ENCODE peak calls at places on chromosome 5, in eight cellular contexts. One of them, this sample, is unnamed.
A peak's percentile ranks its signal among the peaks of the same experiment; 100 is the strongest.

GRCh38 chr5:144150996-144151395 is 19.5 kb downstream of the YIPF5 start:
- DNase-seq in CD8-positive, alpha-beta T cell: no peak
- DNase-seq in CD8-positive, alpha-beta memory T cell: no peak
- DNase-seq in AG04450: no peak
- DNase-seq in MM.1S: no peak
- DNase-seq in transverse colon: no peak
- DNase-seq in Peyer's patch: no peak
- DNase-seq in fibroblast of lung: peak; percentile 56
- DNase-seq in this sample: no peak

GRCh38 chr5:96577909-96578308 is 84.3 kb upstream of the CAST start:
- DNase-seq in Peyer's patch: no peak
- DNase-seq in fibroblast of lung: peak; percentile 70
- DNase-seq in CD8-positive, alpha-beta memory T cell: no peak
- DNase-seq in transverse colon: no peak
- DNase-seq in AG04450: no peak
- DNase-seq in CD8-positive, alpha-beta T cell: no peak
- DNase-seq in MM.1S: no peak
- DNase-seq in this sample: no peak

GRCh38 chr5:41794478-41794877 is 75.7 kb downstream of the OXCT1 start:
- DNase-seq in Peyer's patch: no peak
- DNase-seq in MM.1S: no peak
- DNase-seq in CD8-positive, alpha-beta T cell: no peak
- DNase-seq in CD8-positive, alpha-beta memory T cell: no peak
- DNase-seq in transverse colon: no peak
- DNase-seq in AG04450: peak; percentile 87
- DNase-seq in fibroblast of lung: peak; percentile 99
- DNase-seq in this sample: no peak

GRCh38 chr5:12691330-12691729 is 787.1 kb upstream of the CTNND2 start:
- DNase-seq in CD8-positive, alpha-beta memory T cell: no peak
- DNase-seq in AG04450: no peak
- DNase-seq in MM.1S: no peak
- DNase-seq in Peyer's patch: no peak
- DNase-seq in transverse colon: no peak
- DNase-seq in fibroblast of lung: no peak
- DNase-seq in CD8-positive, alpha-beta T cell: no peak
- DNase-seq in this sample: no peak

GRCh38 chr5:41955432-41956024 is 30.4 kb downstream of the FBXO4 start:
- DNase-seq in fibroblast of lung: no peak
- DNase-seq in CD8-positive, alpha-beta memory T cell: no peak
- DNase-seq in transverse colon: no peak
- DNase-seq in CD8-positive, alpha-beta T cell: no peak
- DNase-seq in MM.1S: no peak
- DNase-seq in AG04450: no peak
- DNase-seq in Peyer's patch: no peak
- DNase-seq in this sample: no peak

GRCh38 chr5:72152506-72152905 is 45.2 kb downstream of the MAP1B start:
- DNase-seq in CD8-positive, alpha-beta memory T cell: no peak
- DNase-seq in CD8-positive, alpha-beta T cell: no peak
- DNase-seq in MM.1S: no peak
- DNase-seq in fibroblast of lung: peak; percentile 63
- DNase-seq in Peyer's patch: no peak
- DNase-seq in AG04450: no peak
- DNase-seq in transverse colon: no peak
- DNase-seq in this sample: no peak

GRCh38 chr5:169778622-169779596 is 141.8 kb downstream of the DOCK2 start:
- DNase-seq in MM.1S: no peak
- DNase-seq in transverse colon: no peak
- DNase-seq in AG04450: no peak
- DNase-seq in Peyer's patch: peak; percentile 17
- DNase-seq in fibroblast of lung: no peak
- DNase-seq in CD8-positive, alpha-beta T cell: no peak
- DNase-seq in CD8-positive, alpha-beta memory T cell: no peak
- DNase-seq in this sample: no peak

GRCh38 chr5:177303925-177304391 is 359 bp downstream of the PRELID1 start:
- DNase-seq in CD8-positive, alpha-beta memory T cell: no peak
- DNase-seq in CD8-positive, alpha-beta T cell: no peak
- DNase-seq in Peyer's patch: no peak
- DNase-seq in MM.1S: peak; percentile 28
- DNase-seq in transverse colon: no peak
- DNase-seq in AG04450: no peak
- DNase-seq in fibroblast of lung: peak; percentile 22
- DNase-seq in this sample: no peak

GRCh38 chr5:62578540-62578939 is at the start of gene LRRC70:
- DNase-seq in AG04450: no peak
- DNase-seq in fibroblast of lung: peak; percentile 63
- DNase-seq in CD8-positive, alpha-beta memory T cell: peak; percentile 78
- DNase-seq in CD8-positive, alpha-beta T cell: no peak
- DNase-seq in MM.1S: peak; percentile 94
- DNase-seq in Peyer's patch: no peak
- DNase-seq in transverse colon: no peak
- DNase-seq in this sample: no peak

GRCh38 chr5:67047180-67047579 is 149.4 kb downstream of the CD180 start:
- DNase-seq in fibroblast of lung: no peak
- DNase-seq in CD8-positive, alpha-beta memory T cell: no peak
- DNase-seq in MM.1S: no peak
- DNase-seq in CD8-positive, alpha-beta T cell: no peak
- DNase-seq in Peyer's patch: no peak
- DNase-seq in AG04450: no peak
- DNase-seq in transverse colon: peak; percentile 37
- DNase-seq in this sample: no peak

GRCh38 chr5:135488727-135489465 is 36.7 kb upstream of the TIFAB start:
- DNase-seq in MM.1S: no peak
- DNase-seq in CD8-positive, alpha-beta T cell: no peak
- DNase-seq in fibroblast of lung: peak; percentile 79
- DNase-seq in Peyer's patch: no peak
- DNase-seq in transverse colon: no peak
- DNase-seq in CD8-positive, alpha-beta memory T cell: no peak
- DNase-seq in AG04450: peak; percentile 45
- DNase-seq in this sample: no peak

GRCh38 chr5:39331993-39332392 is 32.3 kb downstream of the C9 start:
- DNase-seq in MM.1S: no peak
- DNase-seq in CD8-positive, alpha-beta T cell: no peak
- DNase-seq in CD8-positive, alpha-beta memory T cell: no peak
- DNase-seq in AG04450: no peak
- DNase-seq in transverse colon: no peak
- DNase-seq in fibroblast of lung: no peak
- DNase-seq in Peyer's patch: no peak
- DNase-seq in this sample: no peak

GRCh38 chr5:56734066-56734766 is 81.1 kb upstream of the MAP3K1 start:
- DNase-seq in MM.1S: no peak
- DNase-seq in CD8-positive, alpha-beta memory T cell: no peak
- DNase-seq in fibroblast of lung: no peak
- DNase-seq in CD8-positive, alpha-beta T cell: no peak
- DNase-seq in AG04450: no peak
- DNase-seq in Peyer's patch: no peak
- DNase-seq in transverse colon: no peak
- DNase-seq in this sample: no peak

GRCh38 chr5:122054266-122054665 is 23.8 kb downstream of the LOX start:
- DNase-seq in fibroblast of lung: no peak
- DNase-seq in CD8-positive, alpha-beta memory T cell: no peak
- DNase-seq in MM.1S: no peak
- DNase-seq in Peyer's patch: no peak
- DNase-seq in transverse colon: no peak
- DNase-seq in AG04450: no peak
- DNase-seq in CD8-positive, alpha-beta T cell: no peak
- DNase-seq in this sample: no peak

GRCh38 chr5:105952875-105953274 is 1717.9 kb downstream of the EFNA5 start:
- DNase-seq in Peyer's patch: no peak
- DNase-seq in transverse colon: no peak
- DNase-seq in MM.1S: no peak
- DNase-seq in CD8-positive, alpha-beta memory T cell: no peak
- DNase-seq in AG04450: no peak
- DNase-seq in fibroblast of lung: no peak
- DNase-seq in CD8-positive, alpha-beta T cell: no peak
- DNase-seq in this sample: no peak

GRCh38 chr5:79201206-79201605 is 34.7 kb upstream of the JMY start:
- DNase-seq in AG04450: no peak
- DNase-seq in fibroblast of lung: peak; percentile 58
- DNase-seq in Peyer's patch: no peak
- DNase-seq in CD8-positive, alpha-beta memory T cell: no peak
- DNase-seq in transverse colon: no peak
- DNase-seq in MM.1S: no peak
- DNase-seq in CD8-positive, alpha-beta T cell: no peak
- DNase-seq in this sample: no peak

GRCh38 chr5:155514105-155514563 is 500.6 kb downstream of the KIF4B start:
- DNase-seq in transverse colon: no peak
- DNase-seq in fibroblast of lung: no peak
- DNase-seq in CD8-positive, alpha-beta T cell: no peak
- DNase-seq in AG04450: no peak
- DNase-seq in Peyer's patch: no peak
- DNase-seq in CD8-positive, alpha-beta memory T cell: no peak
- DNase-seq in MM.1S: no peak
- DNase-seq in this sample: no peak

GRCh38 chr5:169013846-169014245 is 287.1 kb downstream of the SLIT3 start:
- DNase-seq in CD8-positive, alpha-beta memory T cell: no peak
- DNase-seq in CD8-positive, alpha-beta T cell: no peak
- DNase-seq in MM.1S: peak; percentile 16
- DNase-seq in Peyer's patch: no peak
- DNase-seq in AG04450: no peak
- DNase-seq in fibroblast of lung: peak; percentile 39
- DNase-seq in transverse colon: no peak
- DNase-seq in this sample: no peak

GRCh38 chr5:180436275-180436674 is 57.9 kb upstream of the CNOT6 start:
- DNase-seq in MM.1S: no peak
- DNase-seq in CD8-positive, alpha-beta memory T cell: no peak
- DNase-seq in CD8-positive, alpha-beta T cell: no peak
- DNase-seq in transverse colon: no peak
- DNase-seq in Peyer's patch: no peak
- DNase-seq in fibroblast of lung: no peak
- DNase-seq in AG04450: no peak
- DNase-seq in this sample: no peak

GRCh38 chr5:91266184-91266705 is 116.9 kb downstream of the ARRDC3 start:
- DNase-seq in CD8-positive, alpha-beta T cell: no peak
- DNase-seq in AG04450: no peak
- DNase-seq in CD8-positive, alpha-beta memory T cell: no peak
- DNase-seq in transverse colon: no peak
- DNase-seq in MM.1S: peak; percentile 84
- DNase-seq in Peyer's patch: no peak
- DNase-seq in fibroblast of lung: peak; percentile 80
- DNase-seq in this sample: no peak

GRCh38 chr5:150525163-150525562 is 17.2 kb downstream of the NDST1 start:
- DNase-seq in transverse colon: no peak
- DNase-seq in Peyer's patch: no peak
- DNase-seq in AG04450: no peak
- DNase-seq in CD8-positive, alpha-beta memory T cell: no peak
- DNase-seq in CD8-positive, alpha-beta T cell: no peak
- DNase-seq in MM.1S: no peak
- DNase-seq in fibroblast of lung: no peak
- DNase-seq in this sample: no peak
- H3K9me3 ChIP-seq in transverse colon: no peaks in the 10 kb centered on the region
- H3K9me3 ChIP-seq in Peyer's patch: no peaks in the 10 kb centered on the region
- H3K9me3 ChIP-seq in AG04450: no peaks in the 10 kb centered on the region
- H3K9me3 ChIP-seq in CD8-positive, alpha-beta memory T cell: no peaks in the 10 kb centered on the region
- H3K9me3 ChIP-seq in CD8-positive, alpha-beta T cell: no peaks in the 10 kb centered on the region
- H3K9me3 ChIP-seq in MM.1S: no peaks in the 10 kb centered on the region
- H3K9me3 ChIP-seq in fibroblast of lung: no peaks in the 10 kb centered on the region
- H3K9me3 ChIP-seq in this sample: no peaks in the 10 kb centered on the region

DNA sequence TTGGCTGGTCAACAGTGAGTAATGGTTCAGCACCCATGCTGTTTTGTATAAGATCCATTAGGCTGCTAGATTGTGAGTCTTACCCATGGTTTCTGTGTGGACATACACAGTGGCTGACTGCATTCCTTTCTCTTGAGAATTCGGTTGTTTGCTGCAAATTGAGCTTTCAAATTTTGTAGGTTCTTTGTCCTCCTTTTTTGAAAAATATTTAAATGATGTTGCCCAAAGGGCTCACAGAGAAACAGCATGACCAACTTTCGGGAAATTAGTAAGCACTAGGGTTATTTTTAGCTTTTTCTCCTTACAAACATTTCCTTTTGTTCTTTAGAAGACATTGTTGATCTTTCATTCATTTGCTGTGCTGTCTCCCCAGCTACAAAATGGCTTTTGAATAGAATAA is 79.3 kb downstream of the NLN start:
- DNase-seq in Peyer's patch: no peak
- DNase-seq in MM.1S: no peak
- DNase-seq in AG04450: no peak
- DNase-seq in fibroblast of lung: peak; percentile 86
- DNase-seq in CD8-positive, alpha-beta memory T cell: no peak
- DNase-seq in CD8-positive, alpha-beta T cell: no peak
- DNase-seq in transverse colon: no peak
- DNase-seq in this sample: no peak
- H3K9me3 ChIP-seq in Peyer's patch: no peaks in the 10 kb centered on the region
- H3K9me3 ChIP-seq in MM.1S: no peaks in the 10 kb centered on the region
- H3K9me3 ChIP-seq in AG04450: peaks cover 18% of the 10 kb centered on the region
- H3K9me3 ChIP-seq in fibroblast of lung: no peaks in the 10 kb centered on the region
- H3K9me3 ChIP-seq in CD8-positive, alpha-beta memory T cell: no peaks in the 10 kb centered on the region
- H3K9me3 ChIP-seq in CD8-positive, alpha-beta T cell: no peaks in the 10 kb centered on the region
- H3K9me3 ChIP-seq in transverse colon: no peaks in the 10 kb centered on the region
- H3K9me3 ChIP-seq in this sample: no peaks in the 10 kb centered on the region

DNA sequence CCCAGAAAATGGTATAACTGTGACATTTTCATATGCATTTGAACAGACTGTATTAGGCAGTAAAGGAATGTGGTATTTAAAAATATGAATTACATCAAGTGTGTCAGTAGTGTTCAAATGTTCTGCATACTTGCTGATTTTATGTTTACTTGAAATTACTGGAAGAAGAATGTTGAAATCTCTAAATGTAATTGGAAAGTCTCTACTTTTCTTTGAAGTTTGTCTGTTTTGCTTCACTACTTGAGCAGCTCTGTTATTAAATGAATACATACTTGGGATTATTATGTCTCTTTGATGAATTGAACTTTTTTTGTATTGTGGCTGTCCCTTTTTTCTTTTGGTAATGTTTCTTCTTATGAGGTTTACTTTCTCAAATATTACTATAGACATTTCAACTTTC is 205.6 kb downstream of the TAF11L14 start:
- DNase-seq in transverse colon: no peak
- DNase-seq in MM.1S: no peak
- DNase-seq in fibroblast of lung: no peak
- DNase-seq in CD8-positive, alpha-beta memory T cell: no peak
- DNase-seq in CD8-positive, alpha-beta T cell: no peak
- DNase-seq in Peyer's patch: no peak
- DNase-seq in AG04450: no peak
- DNase-seq in this sample: no peak
- H3K9me3 ChIP-seq in transverse colon: no peaks in the 10 kb centered on the region
- H3K9me3 ChIP-seq in MM.1S: no peaks in the 10 kb centered on the region
- H3K9me3 ChIP-seq in fibroblast of lung: no peaks in the 10 kb centered on the region
- H3K9me3 ChIP-seq in CD8-positive, alpha-beta memory T cell: no peaks in the 10 kb centered on the region
- H3K9me3 ChIP-seq in CD8-positive, alpha-beta T cell: no peaks in the 10 kb centered on the region
- H3K9me3 ChIP-seq in Peyer's patch: no peaks in the 10 kb centered on the region
- H3K9me3 ChIP-seq in AG04450: no peaks in the 10 kb centered on the region
- H3K9me3 ChIP-seq in this sample: no peaks in the 10 kb centered on the region

DNA sequence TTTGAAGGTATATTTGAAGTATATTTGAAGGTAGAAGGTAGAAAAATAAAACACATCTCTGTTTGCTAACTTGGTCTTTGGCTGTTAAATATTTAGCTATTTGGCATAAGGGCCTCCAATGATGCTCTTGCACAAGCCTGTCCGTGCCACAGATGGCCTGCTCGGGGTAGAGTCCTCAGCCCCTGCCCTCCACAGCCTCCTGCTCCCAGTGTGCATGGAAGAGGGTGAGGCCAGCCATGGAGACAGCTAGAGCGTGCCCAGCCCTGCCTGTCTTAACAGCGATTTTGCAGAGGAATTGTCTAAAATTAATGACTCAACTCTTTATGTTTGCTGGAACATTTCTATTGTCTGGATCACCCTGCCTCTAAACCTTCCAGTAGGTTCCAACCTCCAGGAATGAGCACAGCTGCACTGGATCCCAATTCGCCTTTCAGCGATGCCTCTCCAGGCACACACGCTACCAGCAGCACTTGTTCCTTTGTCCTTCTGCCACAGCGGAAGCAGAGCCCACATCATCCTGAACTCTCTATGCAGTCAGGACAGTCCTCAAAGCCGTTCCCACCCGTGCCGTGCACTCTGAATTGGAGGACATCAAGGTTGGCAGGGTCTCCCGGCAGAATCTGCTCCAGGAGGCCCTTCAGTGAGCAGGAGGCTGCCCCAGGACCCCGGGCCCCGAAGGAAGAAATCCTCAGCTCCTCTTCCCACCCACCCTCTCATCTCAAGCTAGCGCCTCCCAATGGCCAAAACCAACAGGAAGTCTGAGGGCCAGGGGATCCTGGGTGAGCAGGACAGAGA is 254.0 kb upstream of the IRX1 start:
- DNase-seq in CD8-positive, alpha-beta memory T cell: no peak
- DNase-seq in Peyer's patch: no peak
- DNase-seq in AG04450: no peak
- DNase-seq in fibroblast of lung: no peak
- DNase-seq in transverse colon: no peak
- DNase-seq in MM.1S: no peak
- DNase-seq in CD8-positive, alpha-beta T cell: no peak
- DNase-seq in this sample: no peak
- H3K9me3 ChIP-seq in CD8-positive, alpha-beta memory T cell: no peaks in the 10 kb centered on the region
- H3K9me3 ChIP-seq in Peyer's patch: no peaks in the 10 kb centered on the region
- H3K9me3 ChIP-seq in AG04450: peaks cover 91% of the 10 kb centered on the region
- H3K9me3 ChIP-seq in fibroblast of lung: no peaks in the 10 kb centered on the region
- H3K9me3 ChIP-seq in transverse colon: no peaks in the 10 kb centered on the region
- H3K9me3 ChIP-seq in MM.1S: no peaks in the 10 kb centered on the region
- H3K9me3 ChIP-seq in CD8-positive, alpha-beta T cell: no peaks in the 10 kb centered on the region
- H3K9me3 ChIP-seq in this sample: no peaks in the 10 kb centered on the region

This sample was measured in T-helper 17 cell.